ENCODE peak calls at places on chromosomes 2 and 18, in eight cellular contexts. N is neuronal stem cell; L is body of pancreas; C is stimulated activated CD8-positive, alpha-beta memory T cell treated with anti-CD3 and anti-CD28 coated beads, Interleukin-2, amount 100 ng/mL, for 1 hour; P is fibroblast of lung; Q is GM06990; V is left cardiac atrium; U is non-pigmented ciliary epithelial cell. F is an unnamed sample.

GRCh38 chr2:101219281-101219680 is 33.4 kb upstream of the CNOT11 start:
- DNase-seq in N (no peak), L (no peak), C (no peak), P (no peak), Q (no peak), V (no peak), U (no peak), F (no peak)

GRCh38 chr2:101295895-101296294 is 12.6 kb downstream of the RNF149 start:
- DNase-seq in N (no peak), L (no peak), C (no peak), P (peak; percentile 84), Q (no peak), V (no peak), U (no peak), F (no peak)

GRCh38 chr18:24809173-24809955 is 348.9 kb downstream of the HRH4 start:
- DNase-seq in N (no peak), L (no peak), C (no peak), P (no peak), Q (no peak), V (no peak), U (no peak), F (no peak)

GRCh38 chr2:41727152-41727551 is 320.7 kb upstream of the PKDCC start:
- DNase-seq in N (no peak), L (no peak), C (no peak), P (no peak), Q (no peak), V (no peak), U (no peak), F (no peak)

GRCh38 chr2:71736091-71736878 is 282.9 kb downstream of the DYSF start:
- DNase-seq in N (no peak), L (no peak), C (no peak), P (no peak), Q (no peak), V (peak; percentile 37), U (no peak), F (peak; percentile 49)

GRCh38 chr18:35084494-35085449 is 43.6 kb downstream of the MAPRE2 start:
- DNase-seq in N (no peak), L (no peak), C (no peak), P (peak; percentile 29), Q (no peak), V (no peak), U (no peak), F (no peak)

GRCh38 chr2:25548587-25548986 is 124.8 kb downstream of the DTNB start:
- DNase-seq in N (no peak), L (no peak), C (no peak), P (no peak), Q (no peak), V (no peak), U (no peak), F (no peak)

GRCh38 chr2:46317092-46317486 is 19.9 kb downstream of the EPAS1 start:
- DNase-seq in N (no peak), L (no peak), C (no peak), P (no peak), Q (no peak), V (no peak), U (no peak), F (no peak)

GRCh38 chr2:226845717-226846116 is 9.9 kb downstream of the RHBDD1 start:
- DNase-seq in N (no peak), L (no peak), C (no peak), P (no peak), Q (no peak), V (no peak), U (no peak), F (no peak)

GRCh38 chr18:10454800-10455550 is 540 bp downstream of the APCDD1 start:
- DNase-seq in N (peak; percentile 17), L (peak; percentile 66), C (no peak), P (no peak), Q (no peak), V (no peak), U (no peak), F (no peak)

GRCh38 chr2:231820786-231821303 is 34.6 kb downstream of the COPS7B start:
- DNase-seq in N (no peak), L (no peak), C (no peak), P (no peak), Q (no peak), V (no peak), U (no peak), F (no peak)

GRCh38 chr18:56175309-56175708 is 463.1 kb downstream of the TXNL1 start:
- DNase-seq in N (no peak), L (no peak), C (no peak), P (no peak), Q (no peak), V (no peak), U (no peak), F (no peak)

GRCh38 chr18:57627488-57627887 is 5.9 kb upstream of the NARS1 start:
- DNase-seq in N (no peak), L (no peak), C (no peak), P (peak; percentile 69), Q (no peak), V (no peak), U (peak; percentile 35), F (no peak)

GRCh38 chr2:16395601-16396000 is 270.0 kb downstream of the CYRIA start:
- DNase-seq in N (no peak), L (no peak), C (no peak), P (no peak), Q (no peak), V (no peak), U (no peak), F (no peak)

GRCh38 chr2:58851598-58851997 is 610.5 kb upstream of the FANCL start:
- DNase-seq in N (no peak), L (no peak), C (no peak), P (no peak), Q (no peak), V (no peak), U (no peak), F (no peak)

GRCh38 chr2:228688007-228688645 is 506.6 kb upstream of the SPHKAP start:
- DNase-seq in N (no peak), L (no peak), C (no peak), P (no peak), Q (no peak), V (no peak), U (peak; percentile 34), F (no peak)

GRCh38 chr2:48316753-48317750 is 212.9 kb upstream of the STON1 start:
- DNase-seq in N (no peak), L (no peak), C (no peak), P (no peak), Q (peak; percentile 19), V (no peak), U (no peak), F (no peak)

GRCh38 chr2:164061129-164061746 is 325.4 kb upstream of the FIGN start:
- DNase-seq in N (peak; percentile 40), L (peak; percentile 59), C (no peak), P (peak; percentile 21), Q (no peak), V (peak; percentile 23), U (peak; percentile 4), F (no peak)

GRCh38 chr2:11375025-11375688 is 30.7 kb upstream of the ROCK2 start:
- DNase-seq in N (no peak), L (no peak), C (no peak), P (no peak), Q (no peak), V (no peak), U (no peak), F (no peak)

GRCh38 chr2:97660775-97661417 is 2.9 kb downstream of the ACTR1B start:
- DNase-seq in N (no peak), L (no peak), C (no peak), P (peak; percentile 44), Q (no peak), V (no peak), U (no peak), F (no peak)

GRCh38 chr2:128978155-128978707 is 659.6 kb upstream of the HS6ST1 start:
- DNase-seq in N (no peak), L (no peak), C (no peak), P (no peak), Q (no peak), V (no peak), U (no peak), F (no peak)

GRCh38 chr2:164785447-164785846 is 56.2 kb downstream of the COBLL1 start:
- DNase-seq in N (no peak), L (no peak), C (no peak), P (peak; percentile 61), Q (no peak), V (no peak), U (peak; percentile 35), F (no peak)

GRCh38 chr2:41955641-41956040 is 92.2 kb upstream of the PKDCC start:
- DNase-seq in N (no peak), L (no peak), C (no peak), P (no peak), Q (peak; percentile 56), V (no peak), U (no peak), F (no peak)

GRCh38 chr2:101121174-101121573 is 30.0 kb downstream of the TBC1D8 start:
- DNase-seq in N (no peak), L (peak; percentile 76), C (no peak), P (no peak), Q (no peak), V (no peak), U (no peak), F (no peak)

GRCh38 chr2:237693281-237694039 is 66.1 kb downstream of the LRRFIP1 start:
- DNase-seq in N (no peak), L (no peak), C (no peak), P (peak; percentile 81), Q (no peak), V (no peak), U (no peak), F (no peak)

GRCh38 chr18:79856119-79857080 is 58.7 kb downstream of the KCNG2 start:
- DNase-seq in N (peak; percentile 46), L (peak; percentile 45), C (no peak), P (peak; percentile 35), Q (peak; percentile 32), V (no peak), U (peak; percentile 5), F (no peak)

GRCh38 chr2:226256237-226256636 is 543.4 kb downstream of the IRS1 start:
- DNase-seq in N (no peak), L (no peak), C (no peak), P (peak; percentile 83), Q (no peak), V (no peak), U (peak; percentile 35), F (no peak)

GRCh38 chr18:48938827-48939367 is 11.9 kb downstream of the SMAD7 start:
- DNase-seq in N (no peak), L (no peak), C (no peak), P (peak; percentile 67), Q (no peak), V (no peak), U (no peak), F (no peak)

F was measured in left ventricle myocardium inferior.